ENCODE peak calls at places on chromosomes 11 and 22, in ten cellular contexts. E is ovary, G is A549, C is transverse colon, T is esophagus muscularis mucosa, N is stomach, S is K562, Z is upper lobe of left lung, D is GM12878, K is suprapubic skin. Y is an unnamed sample.
A peak's percentile ranks its signal among the peaks of the same experiment; 100 is the strongest.

GRCh38 chr22:24444251-24444650 is 16.9 kb downstream of the ADORA2A start:
- DNase-seq in G (no peak), E (no peak), N (no peak), T (no peak), D (no peak), K (peak; percentile 22), Z (no peak), S (no peak), C (no peak), Y (no peak)

GRCh38 chr22:26642465-26643367 is 14.7 kb upstream of the MIAT start:
- DNase-seq in T (no peak), Z (peak; percentile 58), K (no peak), E (no peak), C (peak; percentile 53), N (peak; percentile 39), S (peak; percentile 84), G (no peak), D (no peak), Y (no peak)

GRCh38 chr11:67372993-67373915 is at the start of gene CLCF1:
- DNase-seq in T (no peak), K (peak; percentile 87), G (peak; percentile 86), C (peak; percentile 83), E (peak; percentile 83), N (peak; percentile 73), Z (peak; percentile 93), D (no peak), S (peak; percentile 86), Y (peak; percentile 90)

GRCh38 chr11:21810650-21811049 is 382.2 kb upstream of the ANO5 start:
- DNase-seq in E (no peak), K (no peak), D (no peak), N (no peak), T (no peak), G (no peak), Z (no peak), C (no peak), S (no peak), Y (no peak)

GRCh38 chr11:3959015-3959917 is 103.8 kb downstream of the STIM1 start:
- DNase-seq in K (no peak), Z (no peak), N (no peak), T (no peak), D (no peak), S (peak; percentile 51), C (no peak), G (peak; percentile 53), E (no peak), Y (no peak)

GRCh38 chr11:87185228-87185627 is 147.5 kb downstream of the TMEM135 start:
- DNase-seq in T (no peak), D (no peak), K (no peak), G (no peak), S (no peak), N (no peak), E (no peak), Z (no peak), C (no peak), Y (no peak)

GRCh38 chr11:117900144-117900651 is 23.7 kb upstream of the FXYD6 start:
- DNase-seq in N (no peak), Z (no peak), T (no peak), E (peak; percentile 6), S (no peak), K (no peak), C (no peak), D (peak; percentile 60), G (no peak), Y (peak; percentile 26)

GRCh38 chr22:48943567-48944432 is 883.9 kb downstream of the BRD1 start:
- DNase-seq in D (no peak), S (peak; percentile 32), Z (peak; percentile 72), N (peak; percentile 24), K (peak; percentile 40), T (peak; percentile 88), E (no peak), C (peak; percentile 7), G (peak; percentile 25), Y (peak; percentile 33)

GRCh38 chr22:39244496-39245129 is at the start of gene PDGFB:
- DNase-seq in D (no peak), K (no peak), T (no peak), C (peak; percentile 41), S (peak; percentile 52), G (no peak), E (no peak), N (peak; percentile 61), Z (peak; percentile 81), Y (no peak)

GRCh38 chr11:119371067-119371601 is 10.4 kb downstream of the USP2 start:
- DNase-seq in N (no peak), Z (no peak), S (no peak), C (no peak), D (no peak), G (no peak), T (no peak), K (no peak), E (no peak), Y (no peak)

GRCh38 chr11:66936326-66936725 is 21.9 kb downstream of the PC start:
- DNase-seq in N (no peak), C (no peak), E (no peak), Z (no peak), T (no peak), D (no peak), G (no peak), K (no peak), S (no peak), Y (no peak)

GRCh38 chr11:67648796-67649613 is 1.5 kb downstream of the ACY3 start:
- DNase-seq in D (peak; percentile 57), G (no peak), S (no peak), E (no peak), Z (peak; percentile 29), T (no peak), K (peak; percentile 57), C (no peak), N (no peak), Y (peak; percentile 61)

GRCh38 chr11:46315783-46316563 is 31.3 kb upstream of the DGKZ start:
- DNase-seq in T (no peak), G (no peak), D (no peak), E (no peak), S (no peak), Z (no peak), K (no peak), C (no peak), N (peak; percentile 80), Y (no peak)

GRCh38 chr22:36359172-36359973 is 28.4 kb downstream of the MYH9 start:
- DNase-seq in D (peak; percentile 86), T (no peak), E (no peak), N (no peak), S (no peak), K (no peak), G (no peak), Z (no peak), C (no peak), Y (no peak)

GRCh38 chr22:36360011-36360410 is 27.8 kb downstream of the MYH9 start:
- DNase-seq in K (no peak), G (no peak), S (no peak), T (no peak), D (no peak), N (no peak), C (no peak), E (no peak), Z (no peak), Y (no peak)

GRCh38 chr22:36362077-36362476 is 25.7 kb downstream of the MYH9 start:
- DNase-seq in E (no peak), T (no peak), D (no peak), N (no peak), Z (no peak), K (no peak), C (no peak), G (no peak), S (no peak), Y (no peak)

GRCh38 chr22:36362819-36363377 is 24.9 kb downstream of the MYH9 start:
- DNase-seq in N (no peak), S (no peak), C (no peak), Z (no peak), K (no peak), D (no peak), G (no peak), E (no peak), T (no peak), Y (no peak)

GRCh38 chr22:36360871-36361383 is 26.8 kb downstream of the MYH9 start:
- DNase-seq in G (no peak), S (no peak), D (no peak), N (no peak), K (no peak), E (no peak), Z (no peak), T (no peak), C (no peak), Y (no peak)
- TF ChIP-seq EP300 in G (no peak), S (no peak), D (no peak), N (no peak), K (no peak), E (no peak), Z (no peak), T (no peak), C (no peak), Y (peak; percentile 3)

DNA sequence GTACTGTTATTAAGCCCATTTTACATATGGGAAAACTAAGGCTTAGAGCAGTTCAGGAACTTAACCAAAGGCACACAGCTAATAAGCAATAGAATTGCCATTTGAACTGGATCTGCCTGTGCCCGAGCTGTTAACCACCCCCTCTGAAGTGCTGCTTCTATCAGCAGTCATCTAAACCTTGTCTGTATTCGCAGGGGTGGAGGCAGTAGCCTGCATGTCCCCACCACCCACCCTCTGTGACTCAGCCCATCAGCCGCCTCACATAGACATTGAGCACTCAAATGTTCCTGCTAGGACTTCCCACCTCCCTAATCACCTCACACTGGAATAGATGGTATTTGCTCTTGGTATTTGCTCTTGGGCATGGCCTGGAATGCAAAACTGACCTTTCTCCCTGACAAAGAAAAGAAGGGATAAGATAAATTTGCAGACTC is 16.2 kb downstream of the DKK3 start:
- DNase-seq in S (peak; percentile 30), Z (no peak), K (no peak), D (no peak), C (no peak), T (no peak), E (no peak), G (no peak), N (peak; percentile 56), Y (no peak)
- TF ChIP-seq EP300 in S (no peak), Z (no peak), K (no peak), D (no peak), C (no peak), T (no peak), E (no peak), G (no peak), N (no peak), Y (no peak)

DNA sequence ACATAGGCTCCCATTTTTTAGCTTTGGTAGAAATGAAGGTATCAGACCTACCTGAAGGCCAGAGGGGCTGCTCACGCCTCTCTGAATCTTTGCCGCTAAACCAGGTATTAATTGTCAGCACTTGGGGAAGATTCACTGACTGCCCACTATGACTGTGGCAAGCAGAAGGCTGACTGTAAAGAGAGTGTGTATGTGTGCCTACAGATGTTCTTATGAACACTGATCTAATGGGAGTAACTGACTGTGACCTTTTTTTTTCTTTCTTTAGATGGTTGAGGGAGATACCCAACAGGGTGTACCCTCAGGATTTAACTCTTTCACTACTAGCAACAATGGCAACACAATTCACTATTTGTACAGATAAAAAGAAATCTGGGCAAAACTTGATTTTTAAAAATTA is at the start of gene RAG2:
- DNase-seq in C (no peak), Z (no peak), S (no peak), N (no peak), K (no peak), E (no peak), G (no peak), T (no peak), D (no peak), Y (no peak)
- TF ChIP-seq EP300 in C (no peak), Z (no peak), S (no peak), N (no peak), K (no peak), E (no peak), G (no peak), T (no peak), D (no peak), Y (no peak)

GRCh38 chr22:21947040-21948014 is 5.3 kb downstream of the PPM1F start:
- DNase-seq in E (no peak), S (peak; percentile 99), C (no peak), K (no peak), N (no peak), D (no peak), T (no peak), G (no peak), Z (no peak), Y (no peak)
- TF ChIP-seq EP300 in E (no peak), S (peak; percentile 97), C (no peak), K (no peak), N (no peak), D (no peak), T (no peak), G (no peak), Z (no peak), Y (no peak)